ENCODE peak calls at places on chromosomes 2 and 18, in six cellular contexts. U is left ventricle myocardium inferior, D is ovary, K is esophagus squamous epithelium, H is nephron progenitor cell, F is GM23338. E is an unnamed sample.

GRCh38 chr2:187900023-187900422 is 345.8 kb upstream of the TFPI start:
- DNase-seq in U (no peak), D (no peak), K (no peak), H (no peak), F (no peak), E (peak; percentile 30)

GRCh38 chr2:196500686-196501431 is 138.7 kb upstream of the CCDC150 start:
- DNase-seq in U (no peak), D (no peak), K (no peak), H (no peak), F (peak; percentile 4), E (peak; percentile 34)

GRCh38 chr18:54280206-54280550 is 10.9 kb downstream of the POLI start:
- DNase-seq in U (no peak), D (no peak), K (no peak), H (no peak), F (peak; percentile 61), E (no peak)

GRCh38 chr18:40414155-40414754 is 1540.8 kb upstream of the PIK3C3 start:
- DNase-seq in U (no peak), D (no peak), K (no peak), H (peak; percentile 3), F (no peak), E (peak; percentile 11)

GRCh38 chr2:233430091-233430490 is 75.8 kb downstream of the DGKD start:
- DNase-seq in U (no peak), D (no peak), K (no peak), H (no peak), F (no peak), E (peak; percentile 71)

GRCh38 chr18:21741511-21742322 is 1.1 kb downstream of the MIB1 start:
- DNase-seq in U (peak; percentile 37), D (peak; percentile 35), K (no peak), H (peak; percentile 51), F (peak; percentile 37), E (peak; percentile 21)

GRCh38 chr2:66601624-66602023 is 166.7 kb downstream of the MEIS1 start:
- DNase-seq in U (no peak), D (no peak), K (no peak), H (no peak), F (no peak), E (no peak)

GRCh38 chr18:63890950-63891304 is 3.4 kb downstream of the SERPINB2 start:
- DNase-seq in U (no peak), D (no peak), K (no peak), H (no peak), F (no peak), E (peak; percentile 21)

GRCh38 chr18:26457195-26457594 is 91.2 kb downstream of the KCTD1 start:
- DNase-seq in U (no peak), D (no peak), K (no peak), H (no peak), F (peak; percentile 38), E (no peak)

GRCh38 chr18:26459340-26459739 is 89.0 kb downstream of the KCTD1 start:
- DNase-seq in U (no peak), D (no peak), K (no peak), H (no peak), F (no peak), E (no peak)

GRCh38 chr18:26458526-26459232 is 89.7 kb downstream of the KCTD1 start:
- DNase-seq in U (no peak), D (no peak), K (no peak), H (no peak), F (no peak), E (peak; percentile 71)

GRCh38 chr18:26456070-26456491 is 92.3 kb downstream of the KCTD1 start:
- DNase-seq in U (no peak), D (no peak), K (no peak), H (no peak), F (no peak), E (no peak)

DNA sequence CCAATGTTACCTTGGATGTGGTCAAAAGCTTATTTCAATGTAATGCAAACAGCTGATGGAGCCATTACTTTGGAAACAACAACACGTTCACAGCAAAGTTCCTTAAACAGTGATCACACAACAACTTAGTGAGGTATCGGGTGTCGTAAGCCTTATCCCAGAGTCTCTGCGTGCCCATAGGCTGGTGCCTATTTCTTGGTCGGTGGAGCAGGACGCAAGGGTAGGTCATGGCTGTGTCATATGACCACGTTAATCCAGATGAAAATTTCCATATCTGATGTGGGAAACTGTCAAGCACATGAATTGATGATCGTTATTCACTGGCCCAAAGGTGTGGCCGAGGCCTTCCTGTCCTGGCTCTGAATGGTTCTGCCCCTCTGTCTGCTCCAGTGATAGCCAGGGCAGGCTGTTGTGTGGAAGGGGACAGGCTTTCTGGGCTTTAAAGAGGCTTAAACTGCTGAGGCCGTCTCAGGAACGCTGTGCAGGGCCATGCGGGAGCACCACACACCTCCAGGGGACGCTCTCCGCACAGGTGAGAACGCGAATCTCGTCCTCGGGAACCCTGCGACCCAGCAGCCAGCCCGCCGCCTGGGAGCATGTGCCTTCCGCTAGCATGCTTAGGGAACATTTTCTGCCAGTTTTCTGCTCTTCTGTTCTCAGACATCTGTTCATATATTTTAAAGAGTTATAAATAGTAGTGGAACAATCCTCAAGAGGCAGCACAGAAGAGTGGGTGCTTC is 90.6 kb downstream of the KCTD1 start:
- DNase-seq in U (no peak), D (no peak), K (no peak), H (peak; percentile 42), F (peak; percentile 95), E (no peak)
- TF ChIP-seq CTCF in U (peak; percentile 33), D (no peak), K (no peak), H (peak; percentile 51), F (peak; percentile 99), E (peak; percentile 35)

DNA sequence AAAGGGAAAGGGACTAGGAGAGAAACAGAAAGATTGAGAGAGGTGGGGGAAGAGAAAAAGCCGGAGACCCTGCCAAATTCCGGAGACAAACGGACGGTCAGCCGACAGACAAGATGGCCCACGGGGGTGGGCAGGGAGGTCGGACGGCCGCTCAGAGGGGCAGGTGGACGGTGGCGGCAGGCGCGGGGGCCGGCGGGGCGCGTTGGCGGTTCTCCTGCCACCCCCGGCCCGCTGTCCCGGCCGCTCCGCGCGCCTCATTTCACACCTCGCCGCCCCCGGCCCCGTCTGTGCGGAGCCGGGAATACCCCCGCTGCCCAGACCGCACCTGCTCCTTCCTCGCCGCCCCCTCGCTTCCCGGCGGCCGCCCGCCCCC is 935 bp downstream of the SLC30A3 start:
- DNase-seq in U (no peak), D (no peak), K (no peak), H (peak; percentile 40), F (no peak), E (no peak)
- TF ChIP-seq CTCF in U (no peak), D (no peak), K (no peak), H (no peak), F (no peak), E (no peak)

DNA sequence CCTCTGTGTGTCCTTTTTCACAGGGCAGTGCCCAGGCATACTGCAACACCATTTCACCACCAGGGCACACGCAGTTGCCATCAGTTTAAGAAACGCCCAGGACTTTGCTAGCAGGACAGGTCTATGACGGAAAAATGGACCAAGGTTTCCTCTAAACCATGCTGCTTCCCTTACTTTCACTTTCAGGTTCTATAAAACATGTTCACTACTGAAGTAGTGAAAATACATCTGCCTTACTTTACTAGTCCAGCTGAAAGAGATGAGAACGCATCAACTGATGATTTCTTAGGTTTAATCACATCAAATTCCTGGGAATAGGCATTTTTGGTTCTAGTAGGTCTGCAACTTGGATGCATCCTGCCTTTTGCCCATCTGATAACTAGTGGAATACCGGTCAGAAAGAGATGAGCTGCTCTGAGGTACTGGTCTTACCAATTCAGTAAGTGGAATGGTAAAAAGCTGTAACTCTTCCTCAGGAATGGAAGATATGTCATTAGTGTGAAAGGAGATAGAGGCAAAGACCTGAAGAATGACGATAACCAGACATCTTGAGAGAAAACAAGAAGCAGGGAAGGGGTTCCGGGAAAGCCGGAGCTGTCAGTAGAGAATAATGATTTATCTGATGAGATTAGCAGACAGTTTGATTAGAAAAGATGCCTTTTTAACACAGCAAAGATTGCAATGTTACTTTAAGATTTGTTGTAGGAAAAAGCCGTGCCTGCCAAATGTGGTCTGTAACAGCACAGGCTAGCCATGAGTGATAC is 110.3 kb downstream of the TCF4 start:
- DNase-seq in U (no peak), D (peak; percentile 22), K (no peak), H (no peak), F (no peak), E (peak; percentile 72)
- TF ChIP-seq CTCF in U (peak; percentile 45), D (no peak), K (no peak), H (no peak), F (no peak), E (peak; percentile 27)

GRCh38 chr2:126973745-126974144 is 75.1 kb downstream of the TEX51 start:
- DNase-seq in U (no peak), D (no peak), K (no peak), H (no peak), F (no peak), E (no peak)
- TF ChIP-seq CTCF in U (no peak), D (no peak), K (no peak), H (no peak), F (no peak), E (no peak)